ENCODE peak calls at places on chromosome 15, in five cellular contexts. B is H1, Y is uterus, U is spleen, C is Peyer's patch. D is an unnamed sample.

GRCh38 chr15:101827257-101827656 is 15.3 kb downstream of the OR4F15 start:
- DNase-seq in B (no peak), Y (no peak), U (no peak), C (no peak), D (no peak)

GRCh38 chr15:45391746-45392711 is 13.7 kb upstream of the GATM start:
- DNase-seq in B (no peak), Y (no peak), U (no peak), C (peak), D (no peak)

GRCh38 chr15:42508263-42508690 is 12.8 kb downstream of the SNAP23 start:
- DNase-seq in B (no peak), Y (peak), U (no peak), C (no peak), D (no peak)

GRCh38 chr15:81909229-81910087 is 136.4 kb downstream of the MEX3B start:
- DNase-seq in B (no peak), Y (no peak), U (no peak), C (no peak), D (no peak)

GRCh38 chr15:68576253-68577236 is 2.2 kb upstream of the CORO2B start:
- DNase-seq in B (no peak), Y (no peak), U (no peak), C (no peak), D (no peak)

GRCh38 chr15:57580866-57581265 is 10.8 kb upstream of the MYZAP start:
- DNase-seq in B (no peak), Y (no peak), U (no peak), C (no peak), D (peak)

GRCh38 chr15:42457445-42458442 is 33.2 kb downstream of the ZNF106 start:
- DNase-seq in B (peak), Y (peak), U (no peak), C (no peak), D (no peak)

GRCh38 chr15:24916305-24917009 is 38.3 kb upstream of the SNRPN start:
- DNase-seq in B (no peak), Y (no peak), U (no peak), C (no peak), D (no peak)

GRCh38 chr15:90249123-90249863 is at the start of gene TTLL13:
- DNase-seq in B (peak), Y (peak), U (peak), C (peak), D (peak)

GRCh38 chr15:78542647-78543046 is 2.4 kb downstream of the PSMA4 start:
- DNase-seq in B (no peak), Y (no peak), U (no peak), C (no peak), D (no peak)

GRCh38 chr15:78541744-78542034 is 1.4 kb downstream of the PSMA4 start:
- DNase-seq in B (no peak), Y (no peak), U (no peak), C (no peak), D (no peak)

GRCh38 chr15:78540955-78541743 is 905 bp downstream of the PSMA4 start:
- DNase-seq in B (no peak), Y (no peak), U (no peak), C (no peak), D (no peak)

GRCh38 chr15:78538358-78538757 is 1.9 kb upstream of the PSMA4 start:
- DNase-seq in B (no peak), Y (no peak), U (no peak), C (no peak), D (no peak)

DNA sequence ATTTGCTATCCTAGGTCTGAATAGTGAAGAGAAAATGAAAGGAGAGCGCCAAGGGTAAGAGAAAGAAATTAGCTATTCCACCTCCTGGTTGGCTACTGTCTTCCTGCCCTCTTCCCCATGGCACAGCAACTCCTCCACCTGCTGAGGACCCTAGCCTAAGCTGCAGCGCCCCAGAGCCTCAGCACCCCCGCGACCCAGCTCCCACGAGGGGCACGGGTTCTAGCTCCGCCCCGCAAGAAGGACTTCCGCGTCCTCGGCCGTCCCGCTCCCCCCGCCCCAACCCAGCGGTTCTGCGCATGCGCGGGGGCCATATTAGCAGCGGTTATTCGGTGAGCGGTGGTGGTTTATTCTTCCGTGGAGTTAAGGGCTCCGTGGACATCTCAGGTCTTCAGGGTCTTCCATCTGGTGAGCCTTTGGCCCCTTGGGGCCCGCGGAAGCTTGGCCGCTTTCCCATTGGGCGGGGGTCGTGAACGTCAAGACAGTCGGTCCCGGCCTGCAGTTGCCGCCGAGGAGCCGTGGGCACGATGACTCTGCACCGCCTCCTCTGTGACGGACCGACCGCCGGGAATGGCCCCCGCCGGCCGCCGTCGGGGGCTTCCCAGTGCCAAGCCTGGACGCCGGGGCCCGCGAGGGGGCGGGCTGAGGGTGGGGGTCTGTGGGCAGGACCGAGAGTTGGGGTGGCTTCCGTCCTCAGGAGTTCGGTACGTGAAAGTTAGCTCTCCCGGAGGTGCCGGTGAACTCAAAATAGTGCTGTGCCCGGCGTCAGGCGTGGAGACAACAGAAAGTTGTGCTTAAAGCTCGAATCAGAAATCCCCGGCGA is at the start of gene PSMA4:
- DNase-seq in B (peak), Y (peak), U (peak), C (peak), D (peak)
- TF ChIP-seq CTCF in B (no peak), Y (no peak), U (peak), C (no peak), D (no peak)

GRCh38 chr15:70518201-70519003 is 245.0 kb downstream of the UACA start:
- DNase-seq in B (no peak), Y (no peak), U (peak), C (no peak), D (no peak)

GRCh38 chr15:70517194-70517590 is 246.2 kb downstream of the UACA start:
- DNase-seq in B (no peak), Y (no peak), U (peak), C (no peak), D (no peak)

GRCh38 chr15:70514236-70514635 is 249.1 kb downstream of the UACA start:
- DNase-seq in B (no peak), Y (no peak), U (peak), C (no peak), D (no peak)

GRCh38 chr15:70519004-70519365 is 244.4 kb downstream of the UACA start:
- DNase-seq in B (no peak), Y (no peak), U (peak), C (no peak), D (no peak)

GRCh38 chr15:70516408-70517193 is 246.8 kb downstream of the UACA start:
- DNase-seq in B (no peak), Y (no peak), U (peak), C (no peak), D (no peak)
- TF ChIP-seq CTCF in B (no peak), Y (no peak), U (no peak), C (no peak), D (no peak)

GRCh38 chr15:51842265-51842664 is 12.8 kb downstream of the TMOD3 start:
- DNase-seq in B (no peak), Y (no peak), U (no peak), C (no peak), D (no peak)

GRCh38 chr15:51842852-51843737 is 13.6 kb downstream of the TMOD3 start:
- DNase-seq in B (no peak), Y (no peak), U (no peak), C (no peak), D (peak)

GRCh38 chr15:51846066-51846462 is 16.6 kb downstream of the TMOD3 start:
- DNase-seq in B (no peak), Y (no peak), U (no peak), C (no peak), D (no peak)

GRCh38 chr15:51846463-51847230 is 17.2 kb downstream of the TMOD3 start:
- DNase-seq in B (no peak), Y (no peak), U (no peak), C (no peak), D (peak)

DNA sequence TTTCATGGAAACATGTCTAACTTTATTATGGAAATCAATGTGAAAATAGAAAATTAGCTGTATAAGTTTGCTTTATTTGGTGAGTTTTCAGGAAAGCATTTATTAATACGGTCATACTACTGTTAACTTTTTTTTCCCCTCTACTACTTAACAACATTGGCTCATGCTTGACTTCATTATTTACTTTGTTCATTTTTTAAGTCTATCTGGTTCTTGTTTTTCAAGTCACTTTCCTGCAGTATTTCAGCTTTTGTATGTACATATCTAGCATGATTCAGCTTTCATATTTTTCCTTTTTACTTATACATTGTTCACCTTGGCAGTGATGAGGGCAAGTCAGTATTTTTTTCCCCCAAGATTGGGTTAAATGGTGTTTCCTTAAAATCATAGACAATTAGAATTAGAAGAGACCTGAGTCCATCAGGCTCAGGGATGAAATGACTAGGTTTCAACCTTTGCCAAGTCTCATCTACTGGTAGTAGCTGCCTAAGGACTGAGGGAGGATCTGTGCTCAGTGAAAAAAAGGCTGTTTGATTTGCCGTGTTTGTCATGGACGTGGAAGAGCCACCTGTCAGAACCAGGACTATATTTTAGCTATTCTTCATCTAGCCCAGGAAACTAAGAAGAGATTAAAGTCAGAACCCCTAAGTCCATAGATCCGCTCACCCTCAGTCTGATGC is 15.4 kb downstream of the TMOD3 start:
- DNase-seq in B (no peak), Y (no peak), U (no peak), C (no peak), D (no peak)
- TF ChIP-seq CTCF in B (no peak), Y (no peak), U (no peak), C (no peak), D (no peak)

GRCh38 chr15:92425578-92426225 is 32.0 kb downstream of the ST8SIA2 start:
- DNase-seq in B (no peak), Y (no peak), U (no peak), C (no peak), D (no peak)
- TF ChIP-seq CTCF in B (peak), Y (no peak), U (no peak), C (no peak), D (no peak)

GRCh38 chr15:55741592-55742497 is 1.1 kb downstream of the PRTG start:
- DNase-seq in B (peak), Y (no peak), U (no peak), C (no peak), D (peak)
- TF ChIP-seq CTCF in B (no peak), Y (no peak), U (no peak), C (no peak), D (no peak)

GRCh38 chr15:70636540-70637165 is 126.7 kb downstream of the UACA start:
- DNase-seq in B (no peak), Y (no peak), U (no peak), C (no peak), D (peak)
- TF ChIP-seq CTCF in B (peak), Y (peak), U (no peak), C (no peak), D (no peak)

DNA sequence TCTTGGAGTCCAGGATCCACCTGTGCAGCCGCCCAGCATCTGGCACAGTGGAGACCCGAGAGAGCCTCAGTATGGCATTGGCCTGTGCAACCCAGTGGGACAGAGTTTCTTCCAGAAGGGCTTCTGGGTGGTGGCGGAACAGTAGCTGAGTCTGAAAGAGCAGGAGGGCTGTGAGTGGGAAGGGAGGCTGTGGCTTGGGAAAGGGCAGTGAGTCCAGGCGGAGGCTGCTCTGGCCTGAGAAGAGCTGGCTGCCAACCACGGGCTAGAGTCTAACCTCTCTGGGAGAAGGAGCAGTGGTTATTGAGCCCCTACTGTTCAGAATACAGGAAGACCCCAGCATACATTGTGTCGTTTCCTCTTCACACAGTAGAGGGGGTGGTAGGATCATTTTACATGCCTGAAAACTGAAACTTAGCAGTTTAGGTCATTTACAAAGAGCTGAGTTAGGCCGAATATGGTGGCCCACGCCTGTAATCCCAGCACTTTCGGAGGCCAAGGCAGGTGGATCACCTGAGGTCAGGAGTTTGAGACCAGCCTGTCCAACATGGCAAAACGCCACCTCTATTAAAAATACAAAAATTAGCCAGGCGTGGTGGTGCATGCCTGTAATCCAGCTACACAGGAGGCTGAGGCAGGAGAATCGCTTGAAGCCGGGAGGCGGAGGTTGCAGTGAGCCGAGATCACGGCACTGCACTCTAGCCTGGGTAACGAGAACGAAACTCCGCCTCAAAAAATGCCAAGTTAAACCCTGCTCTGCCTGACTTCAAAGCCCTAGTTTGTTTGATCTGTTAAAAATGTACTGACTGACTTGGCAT is 3.2 kb downstream of the AEN start:
- DNase-seq in B (no peak), Y (peak), U (no peak), C (no peak), D (no peak)
- TF ChIP-seq CTCF in B (no peak), Y (peak), U (peak), C (peak), D (peak)